ENCODE peak calls at places on chromosomes 3 and 15, in eight cellular contexts. C is endodermal cell; W is cerebellar cortex; M is mesendoderm; P is WTC11; I is midbrain; O is NCI-H1105; T is activated effector memory CD4-positive, alpha-beta T cell treated with anti-CD3 and anti-CD28 coated beads, Interleukin-2, amount 50 U/mL, for 16 hours. E is an unnamed sample.

GRCh38 chr3:128799650-128800049 is 73.7 kb downstream of the RAB7A start:
- DNase-seq in C (no peak), W (no peak), M (no peak), P (no peak), I (no peak), O (no peak), T (no peak), E (no peak)

GRCh38 chr3:65170357-65171090 is 482.7 kb upstream of the ADAMTS9 start:
- DNase-seq in C (no peak), W (peak; percentile 5), M (peak; percentile 40), P (no peak), I (peak; percentile 33), O (no peak), T (no peak), E (peak; percentile 50)

GRCh38 chr3:192514081-192514753 is 213.1 kb downstream of the FGF12 start:
- DNase-seq in C (peak; percentile 87), W (no peak), M (peak; percentile 82), P (peak; percentile 55), I (peak; percentile 14), O (peak; percentile 46), T (no peak), E (no peak)

GRCh38 chr3:129231331-129232119 is 17.9 kb upstream of the COPG1 start:
- DNase-seq in C (no peak), W (no peak), M (no peak), P (no peak), I (no peak), O (no peak), T (no peak), E (no peak)

GRCh38 chr3:180229113-180229512 is 192.4 kb upstream of the PEX5L start:
- DNase-seq in C (no peak), W (no peak), M (peak; percentile 35), P (no peak), I (no peak), O (no peak), T (no peak), E (no peak)

GRCh38 chr3:23240386-23240785 is 37.3 kb downstream of the UBE2E2 start:
- DNase-seq in C (no peak), W (no peak), M (no peak), P (no peak), I (no peak), O (no peak), T (no peak), E (no peak)

GRCh38 chr3:141401095-141401494 is 32.8 kb downstream of the ZBTB38 start:
- DNase-seq in C (no peak), W (no peak), M (no peak), P (no peak), I (no peak), O (no peak), T (no peak), E (no peak)

GRCh38 chr3:8494332-8494731 is 7.3 kb upstream of the LMCD1 start:
- DNase-seq in C (no peak), W (no peak), M (no peak), P (no peak), I (no peak), O (no peak), T (no peak), E (no peak)

GRCh38 chr3:67901681-67902080 is 247.3 kb upstream of the SUCLG2 start:
- DNase-seq in C (no peak), W (no peak), M (no peak), P (no peak), I (no peak), O (no peak), T (no peak), E (peak; percentile 24)

GRCh38 chr15:73800662-73801345 is 47.7 kb upstream of the INSYN1 start:
- DNase-seq in C (no peak), W (peak; percentile 80), M (no peak), P (no peak), I (peak; percentile 81), O (no peak), T (no peak), E (peak; percentile 83)

GRCh38 chr15:39260791-39261190 is 320.1 kb upstream of the THBS1 start:
- DNase-seq in C (no peak), W (no peak), M (no peak), P (no peak), I (no peak), O (no peak), T (no peak), E (no peak)

GRCh38 chr3:187130346-187131066 is 8.8 kb downstream of the RPL39L start:
- DNase-seq in C (no peak), W (no peak), M (no peak), P (no peak), I (no peak), O (no peak), T (peak; percentile 69), E (peak; percentile 4)

GRCh38 chr3:6182909-6183308 is 678.0 kb upstream of the GRM7 start:
- DNase-seq in C (no peak), W (no peak), M (no peak), P (no peak), I (no peak), O (no peak), T (no peak), E (no peak)

GRCh38 chr3:138354376-138354775 is 6.0 kb downstream of the MRAS start:
- DNase-seq in C (no peak), W (no peak), M (no peak), P (no peak), I (no peak), O (no peak), T (no peak), E (no peak)

GRCh38 chr3:42290966-42291714 is 25.2 kb upstream of the CCK start:
- DNase-seq in C (no peak), W (no peak), M (no peak), P (no peak), I (no peak), O (no peak), T (no peak), E (no peak)

GRCh38 chr15:22959451-22960101 is 20.6 kb downstream of the CYFIP1 start:
- DNase-seq in C (no peak), W (no peak), M (no peak), P (no peak), I (no peak), O (no peak), T (no peak), E (no peak)

GRCh38 chr3:134666052-134666451 is 15.2 kb upstream of the KY start:
- DNase-seq in C (no peak), W (no peak), M (no peak), P (no peak), I (no peak), O (no peak), T (peak; percentile 48), E (no peak)

GRCh38 chr3:104291437-104291851 is 1075.3 kb upstream of the ALCAM start:
- DNase-seq in C (no peak), W (no peak), M (no peak), P (no peak), I (no peak), O (no peak), T (no peak), E (no peak)

GRCh38 chr15:34987982-34988873 is at the start of gene ZNF770:
- DNase-seq in C (peak; percentile 92), W (peak; percentile 76), M (peak; percentile 84), P (peak; percentile 76), I (peak; percentile 85), O (peak; percentile 45), T (peak; percentile 94), E (peak; percentile 80)